ENCODE peak calls at places on chromosomes 4 and X, in four cellular contexts. T is WTC11, W is endothelial cell, Y is thyroid gland. K is an unnamed sample.

GRCh38 chrX:128106630-128107029 is 54.4 kb upstream of the ACTRT1 start:
- DNase-seq in T (peak; percentile 10), W (peak; percentile 4), Y (no peak), K (no peak)

GRCh38 chrX:17377047-17377692 is 2.2 kb downstream of the NHS start:
- DNase-seq in T (peak; percentile 45), W (peak; percentile 25), Y (peak; percentile 32), K (peak; percentile 41)

GRCh38 chr4:24330198-24330972 is 254.0 kb downstream of the DHX15 start:
- DNase-seq in T (no peak), W (no peak), Y (no peak), K (no peak)

GRCh38 chr4:1216869-1217294 is 32.0 kb downstream of the CTBP1 start:
- DNase-seq in T (no peak), W (no peak), Y (no peak), K (no peak)

GRCh38 chrX:15617111-15617510 is 16.4 kb upstream of the ACE2 start:
- DNase-seq in T (no peak), W (no peak), Y (no peak), K (no peak)

GRCh38 chr4:185270885-185271284 is 61.5 kb downstream of the SNX25 start:
- DNase-seq in T (no peak), W (no peak), Y (no peak), K (no peak)

GRCh38 chrX:40331766-40332165 is 234.0 kb upstream of the BCOR start:
- DNase-seq in T (no peak), W (no peak), Y (no peak), K (no peak)

GRCh38 chr4:40897557-40898203 is 147.9 kb downstream of the NSUN7 start:
- DNase-seq in T (peak; percentile 86), W (peak; percentile 76), Y (peak; percentile 76), K (peak; percentile 86)

GRCh38 chrX:15864629-15865028 is 10.0 kb upstream of the AP1S2 start:
- DNase-seq in T (no peak), W (no peak), Y (no peak), K (no peak)

GRCh38 chr4:111410571-111410970 is 734.7 kb upstream of the FAM241A start:
- DNase-seq in T (no peak), W (no peak), Y (no peak), K (no peak)

GRCh38 chr4:186201535-186202230 is 10.3 kb downstream of the CYP4V2 start:
- DNase-seq in T (peak; percentile 53), W (peak; percentile 46), Y (peak; percentile 31), K (peak; percentile 40)

GRCh38 chr4:25861951-25862410 is 807 bp downstream of the SEL1L3 start:
- DNase-seq in T (peak; percentile 50), W (peak; percentile 29), Y (peak; percentile 24), K (peak; percentile 27)

GRCh38 chr4:124642846-124643245 is 69.7 kb downstream of the ANKRD50 start:
- DNase-seq in T (no peak), W (no peak), Y (no peak), K (no peak)

GRCh38 chr4:177448850-177449249 is 6.6 kb upstream of the AGA start:
- DNase-seq in T (no peak), W (no peak), Y (no peak), K (no peak)

GRCh38 chr4:128357286-128357685 is 69.7 kb upstream of the PGRMC2 start:
- DNase-seq in T (no peak), W (no peak), Y (peak; percentile 33), K (no peak)

GRCh38 chr4:141458501-141458900 is 177.9 kb upstream of the IL15 start:
- DNase-seq in T (no peak), W (no peak), Y (no peak), K (no peak)

GRCh38 chr4:88743696-88744095 is 46.1 kb upstream of the NAP1L5 start:
- DNase-seq in T (no peak), W (no peak), Y (no peak), K (no peak)

GRCh38 chrX:23980063-23980462 is 46.9 kb downstream of the KLHL15 start:
- DNase-seq in T (no peak), W (no peak), Y (peak; percentile 42), K (no peak)

GRCh38 chr4:183332447-183332846 is 10.2 kb upstream of the CLDN24 start:
- DNase-seq in T (no peak), W (no peak), Y (no peak), K (no peak)

GRCh38 chr4:168654206-168655174 is 157.6 kb downstream of the PALLD start:
- DNase-seq in T (peak; percentile 22), W (no peak), Y (peak; percentile 59), K (no peak)

GRCh38 chr4:82758701-82759685 is 39.6 kb downstream of the SCD5 start:
- DNase-seq in T (no peak), W (no peak), Y (peak; percentile 60), K (peak; percentile 38)

GRCh38 chrX:120559799-120560198 is 963 bp downstream of the CUL4B start:
- DNase-seq in T (no peak), W (no peak), Y (no peak), K (no peak)

GRCh38 chrX:22627576-22627975 is 354.9 kb downstream of the CBLL2 start:
- DNase-seq in T (no peak), W (no peak), Y (no peak), K (no peak)

GRCh38 chr4:41540687-41541086 is 2.7 kb downstream of the LIMCH1 start:
- DNase-seq in T (no peak), W (no peak), Y (peak; percentile 72), K (no peak)

GRCh38 chr4:148868207-148868606 is 426.0 kb upstream of the NR3C2 start:
- DNase-seq in T (no peak), W (no peak), Y (no peak), K (no peak)

GRCh38 chr4:89800527-89801103 is 36.3 kb downstream of the SNCA start:
- DNase-seq in T (no peak), W (no peak), Y (no peak), K (no peak)

GRCh38 chr4:169030575-169030982 is 20.5 kb upstream of the CBR4 start:
- DNase-seq in T (no peak), W (no peak), Y (no peak), K (no peak)

GRCh38 chrX:3939967-3940610 is 226.6 kb upstream of the PRKX start:
- DNase-seq in T (no peak), W (no peak), Y (peak; percentile 2), K (no peak)

GRCh38 chrX:84907324-84907946 is 96.2 kb upstream of the APOOL start:
- DNase-seq in T (no peak), W (no peak), Y (no peak), K (no peak)

GRCh38 chr4:155523358-155523757 is 143.3 kb upstream of the GUCY1A1 start:
- DNase-seq in T (no peak), W (no peak), Y (no peak), K (no peak)

GRCh38 chrX:12693754-12694153 is 97.5 kb upstream of the PRPS2 start:
- DNase-seq in T (no peak), W (no peak), Y (no peak), K (no peak)

GRCh38 chr4:152045397-152045780 is 284.6 kb upstream of the GATB start:
- DNase-seq in T (no peak), W (no peak), Y (peak; percentile 33), K (no peak)

GRCh38 chr4:152044341-152044740 is 283.5 kb upstream of the GATB start:
- DNase-seq in T (no peak), W (no peak), Y (no peak), K (no peak)

GRCh38 chr4:152047451-152047850 is 286.6 kb upstream of the GATB start:
- DNase-seq in T (no peak), W (no peak), Y (no peak), K (no peak)

GRCh38 chr4:152050098-152050497 is 289.3 kb upstream of the GATB start:
- DNase-seq in T (no peak), W (no peak), Y (peak; percentile 68), K (no peak)

GRCh38 chr4:152045781-152046571 is 285.2 kb upstream of the GATB start:
- DNase-seq in T (peak; percentile 94), W (peak; percentile 71), Y (peak; percentile 64), K (peak; percentile 75)
- TF ChIP-seq CTCF in T (peak; percentile 79), W (peak; percentile 63), Y (peak; percentile 54), K (peak; percentile 84)

DNA sequence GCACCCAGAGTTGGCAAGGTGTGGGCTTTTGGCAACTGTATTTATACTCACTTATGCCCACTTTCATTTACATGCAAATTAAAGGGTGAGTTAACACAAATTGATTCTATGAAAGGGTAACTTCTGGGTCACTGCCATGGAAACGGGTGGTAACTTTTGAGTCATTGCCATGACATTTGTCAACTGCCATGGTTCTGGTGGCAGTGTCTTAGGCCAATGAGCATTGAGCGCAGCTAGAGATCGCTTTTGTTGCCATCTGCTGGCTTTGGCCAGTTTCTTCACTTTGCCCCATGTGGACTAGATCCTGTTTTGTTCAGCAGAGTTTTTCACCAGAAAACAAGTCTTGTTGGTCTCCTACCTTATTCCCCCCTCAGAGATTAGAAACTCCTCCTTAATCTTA is 170.8 kb upstream of the NUDT6 start:
- DNase-seq in T (no peak), W (no peak), Y (no peak), K (no peak)
- TF ChIP-seq CTCF in T (no peak), W (no peak), Y (no peak), K (no peak)

DNA sequence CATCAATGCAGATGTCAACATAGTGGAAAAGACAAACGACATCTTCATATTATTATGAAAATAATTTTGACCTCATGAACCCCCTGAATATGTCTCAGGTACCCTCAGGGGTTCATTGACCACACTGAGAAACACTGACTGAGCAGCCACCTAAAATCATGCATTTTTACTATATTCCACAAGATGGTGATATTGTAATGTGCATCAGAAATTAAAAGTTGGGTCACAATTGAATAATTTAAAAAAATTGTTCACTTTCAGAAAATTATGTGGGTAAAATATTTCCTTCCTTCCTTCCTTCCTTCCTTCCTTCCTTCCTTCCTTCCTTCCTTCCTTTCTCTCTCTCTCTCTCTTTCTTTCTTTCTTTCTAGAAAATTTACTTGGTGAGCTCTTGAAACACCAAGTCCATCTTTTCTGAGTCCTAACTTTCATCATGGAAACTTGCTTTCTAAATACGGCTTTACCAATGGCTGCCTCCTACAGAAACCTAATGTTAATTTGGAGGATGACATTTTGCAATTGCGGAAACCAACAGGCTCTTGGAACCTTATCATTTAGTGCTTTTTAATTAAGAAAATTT is 103.6 kb downstream of the RTL3 start:
- DNase-seq in T (no peak), W (no peak), Y (no peak), K (no peak)
- TF ChIP-seq CTCF in T (no peak), W (no peak), Y (peak; percentile 56), K (no peak)

GRCh38 chr4:153008578-153009199 is 72.6 kb downstream of the FHDC1 start:
- DNase-seq in T (no peak), W (no peak), Y (no peak), K (no peak)

GRCh38 chr4:153002110-153002509 is 66.0 kb downstream of the FHDC1 start:
- DNase-seq in T (no peak), W (no peak), Y (no peak), K (no peak)

GRCh38 chr4:153010137-153010536 is 74.0 kb downstream of the FHDC1 start:
- DNase-seq in T (no peak), W (no peak), Y (no peak), K (no peak)

GRCh38 chr4:153004106-153004881 is 68.2 kb downstream of the FHDC1 start:
- DNase-seq in T (no peak), W (no peak), Y (no peak), K (no peak)

GRCh38 chr4:153005914-153006381 is 69.8 kb downstream of the FHDC1 start:
- DNase-seq in T (no peak), W (no peak), Y (no peak), K (no peak)
- TF ChIP-seq CTCF in T (no peak), W (no peak), Y (no peak), K (no peak)

DNA sequence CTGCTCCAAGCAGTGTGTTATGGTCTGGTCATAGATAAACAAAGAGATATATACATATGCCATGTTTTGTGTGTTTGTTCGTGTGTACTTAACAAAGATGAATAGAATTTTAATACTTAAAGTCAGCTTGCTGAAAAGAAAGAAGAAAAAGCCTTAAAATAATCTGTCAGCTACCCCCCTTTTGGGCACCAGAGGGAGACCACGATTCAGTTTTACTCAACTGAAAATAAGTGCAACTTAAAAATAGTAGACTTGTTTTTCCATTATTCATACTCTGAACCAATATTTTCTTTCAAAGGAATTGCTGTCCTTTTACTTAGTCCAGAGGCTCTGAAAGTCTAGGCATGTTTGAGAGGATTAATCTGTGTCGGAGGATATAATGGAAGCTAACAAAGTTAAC is 181.7 kb upstream of the AGTR2 start:
- DNase-seq in T (no peak), W (no peak), Y (no peak), K (no peak)
- TF ChIP-seq CTCF in T (no peak), W (peak; percentile 16), Y (peak; percentile 21), K (no peak)

K was measured in glutamatergic neuron.